ENCODE peak calls at places on chromosomes 5 and 9, in ten cellular contexts. T is A549; R is fibroblast of lung; Y is CD8-positive, alpha-beta T cell; A is lower lobe of right lung; X is neuronal stem cell; Q is spleen; Z is psoas muscle; P is heart left ventricle; G is mucosa of descending colon. H is an unnamed sample. For H3K4me1, the result is how much of the 10 kb centered on the place peaks cover.

GRCh38 chr5:107469485-107469884 is 201.3 kb downstream of the EFNA5 start:
- DNase-seq in T (peak), R (peak), Y (no peak), A (no peak), X (no peak), Q (no peak), Z (no peak), P (no peak), G (no peak), H (no peak)

GRCh38 chr9:124834586-124834985 is 18.7 kb upstream of the WDR38 start:
- DNase-seq in T (no peak), R (peak), Y (no peak), A (no peak), X (no peak), Q (no peak), Z (no peak), P (peak), G (no peak), H (no peak)

GRCh38 chr9:132560604-132561304 is 21.7 kb upstream of the BARHL1 start:
- DNase-seq in T (no peak), R (no peak), Y (no peak), A (no peak), X (no peak), Q (peak), Z (no peak), P (no peak), G (no peak), H (no peak)

GRCh38 chr9:126327016-126327749 is 554 bp downstream of the MVB12B start:
- DNase-seq in T (peak), R (no peak), Y (peak), A (no peak), X (no peak), Q (peak), Z (peak), P (no peak), G (no peak), H (peak)

GRCh38 chr5:59583151-59583809 is 310.2 kb downstream of the PDE4D start:
- DNase-seq in T (no peak), R (peak), Y (no peak), A (no peak), X (no peak), Q (no peak), Z (no peak), P (no peak), G (no peak), H (no peak)

GRCh38 chr5:161547573-161548471 is 1.3 kb upstream of the GABRB2 start:
- DNase-seq in T (no peak), R (no peak), Y (peak), A (no peak), X (peak), Q (peak), Z (peak), P (peak), G (peak), H (no peak)

GRCh38 chr5:1701194-1701593 is 98.4 kb downstream of the MRPL36 start:
- DNase-seq in T (no peak), R (no peak), Y (no peak), A (no peak), X (no peak), Q (no peak), Z (no peak), P (no peak), G (no peak), H (no peak)

GRCh38 chr9:27548055-27548741 is 18.6 kb upstream of the MOB3B start:
- DNase-seq in T (no peak), R (peak), Y (no peak), A (no peak), X (no peak), Q (no peak), Z (no peak), P (no peak), G (no peak), H (peak)

GRCh38 chr5:150001660-150002493 is 1.3 kb downstream of the HMGXB3 start:
- DNase-seq in T (peak), R (peak), Y (peak), A (no peak), X (peak), Q (no peak), Z (no peak), P (no peak), G (no peak), H (peak)

GRCh38 chr5:31640024-31640423 is 1.1 kb downstream of the PDZD2 start:
- DNase-seq in T (no peak), R (no peak), Y (no peak), A (no peak), X (no peak), Q (no peak), Z (no peak), P (no peak), G (no peak), H (no peak)

GRCh38 chr5:177547736-177548135 is 6.6 kb downstream of the FAM193B start:
- DNase-seq in T (no peak), R (peak), Y (no peak), A (no peak), X (no peak), Q (peak), Z (no peak), P (no peak), G (no peak), H (no peak)

GRCh38 chr5:177550120-177550519 is 4.2 kb downstream of the FAM193B start:
- DNase-seq in T (no peak), R (no peak), Y (no peak), A (no peak), X (no peak), Q (no peak), Z (no peak), P (no peak), G (no peak), H (no peak)

GRCh38 chr5:177542816-177543472 is 11.4 kb downstream of the FAM193B start:
- DNase-seq in T (no peak), R (no peak), Y (no peak), A (no peak), X (peak), Q (no peak), Z (no peak), P (no peak), G (no peak), H (no peak)

GRCh38 chr5:177546262-177546741 is 8.1 kb downstream of the FAM193B start:
- DNase-seq in T (peak), R (peak), Y (no peak), A (no peak), X (no peak), Q (no peak), Z (peak), P (no peak), G (no peak), H (peak)

GRCh38 chr5:177545487-177546261 is 8.7 kb downstream of the FAM193B start:
- DNase-seq in T (no peak), R (peak), Y (no peak), A (peak), X (no peak), Q (no peak), Z (peak), P (no peak), G (no peak), H (peak)
- H3K4me1 ChIP-seq in T (under half), R (under half), Y (under half), A (under half), X (under half), Q (under half), Z (half or more), P (under half), G (under half), H (half or more)

GRCh38 chr5:151682751-151683331 is 3.9 kb downstream of the SPARC start:
- DNase-seq in T (no peak), R (peak), Y (no peak), A (no peak), X (no peak), Q (no peak), Z (peak), P (no peak), G (no peak), H (no peak)

GRCh38 chr5:151683936-151684586 is 2.7 kb downstream of the SPARC start:
- DNase-seq in T (no peak), R (peak), Y (no peak), A (no peak), X (no peak), Q (no peak), Z (no peak), P (no peak), G (no peak), H (no peak)

GRCh38 chr5:151683444-151683843 is 3.3 kb downstream of the SPARC start:
- DNase-seq in T (no peak), R (peak), Y (no peak), A (no peak), X (no peak), Q (no peak), Z (no peak), P (no peak), G (no peak), H (no peak)

GRCh38 chr5:151685749-151686672 is 704 bp downstream of the SPARC start:
- DNase-seq in T (no peak), R (peak), Y (no peak), A (no peak), X (no peak), Q (no peak), Z (peak), P (no peak), G (no peak), H (peak)

GRCh38 chr5:151684690-151685361 is 1.9 kb downstream of the SPARC start:
- DNase-seq in T (no peak), R (peak), Y (no peak), A (no peak), X (peak), Q (no peak), Z (no peak), P (no peak), G (no peak), H (peak)
- H3K4me1 ChIP-seq in T (under half), R (under half), Y (under half), A (half or more), X (under half), Q (under half), Z (under half), P (under half), G (under half), H (half or more)

GRCh38 chr9:93286252-93287188 is 102.6 kb downstream of the WNK2 start:
- DNase-seq in T (no peak), R (no peak), Y (no peak), A (no peak), X (no peak), Q (no peak), Z (no peak), P (no peak), G (no peak), H (no peak)

GRCh38 chr9:93288891-93289883 is 105.2 kb downstream of the WNK2 start:
- DNase-seq in T (peak), R (peak), Y (no peak), A (peak), X (no peak), Q (peak), Z (peak), P (peak), G (no peak), H (no peak)

GRCh38 chr9:93287593-93287992 is 103.7 kb downstream of the WNK2 start:
- DNase-seq in T (no peak), R (no peak), Y (no peak), A (no peak), X (no peak), Q (no peak), Z (no peak), P (no peak), G (no peak), H (no peak)

GRCh38 chr9:93287189-93287552 is 103.2 kb downstream of the WNK2 start:
- DNase-seq in T (no peak), R (no peak), Y (no peak), A (no peak), X (no peak), Q (peak), Z (no peak), P (no peak), G (no peak), H (no peak)

GRCh38 chr9:93288341-93288740 is 104.4 kb downstream of the WNK2 start:
- DNase-seq in T (no peak), R (no peak), Y (no peak), A (no peak), X (no peak), Q (peak), Z (peak), P (peak), G (no peak), H (no peak)
- H3K4me1 ChIP-seq in T (under half), R (under half), Y (under half), A (under half), X (under half), Q (under half), Z (under half), P (under half), G (under half), H (under half)

GRCh38 chr9:12784461-12785250 is 9.8 kb downstream of the LURAP1L start:
- DNase-seq in T (peak), R (peak), Y (no peak), A (peak), X (no peak), Q (no peak), Z (no peak), P (no peak), G (no peak), H (peak)
- H3K4me1 ChIP-seq in T (half or more), R (under half), Y (under half), A (under half), X (under half), Q (under half), Z (under half), P (under half), G (under half), H (under half)

DNA sequence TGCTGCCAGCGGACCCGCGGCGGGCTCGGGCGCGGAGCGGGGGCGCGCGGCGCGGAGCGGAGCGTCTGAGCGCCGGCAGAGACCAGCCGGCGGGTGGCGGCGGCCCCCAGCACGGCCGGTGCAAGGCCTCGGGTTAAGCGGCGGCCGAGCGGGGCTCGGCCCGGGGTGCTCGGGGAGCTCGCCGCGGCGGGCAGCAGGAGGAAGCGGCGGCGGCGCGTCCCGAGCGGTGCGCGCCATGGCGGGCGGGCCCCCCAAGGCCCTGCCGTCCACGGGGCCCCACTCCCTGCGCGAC is 153 bp downstream of the SNX30 start:
- DNase-seq in T (no peak), R (no peak), Y (no peak), A (no peak), X (no peak), Q (peak), Z (peak), P (no peak), G (no peak), H (no peak)
- H3K4me1 ChIP-seq in T (under half), R (under half), Y (half or more), A (under half), X (under half), Q (under half), Z (under half), P (under half), G (under half), H (under half)

GRCh38 chr5:115457574-115457973 is 87.0 kb downstream of the FEM1C start:
- DNase-seq in T (no peak), R (no peak), Y (no peak), A (no peak), X (no peak), Q (no peak), Z (no peak), P (no peak), G (no peak), H (no peak)

GRCh38 chr5:115459844-115460243 is 84.7 kb downstream of the FEM1C start:
- DNase-seq in T (no peak), R (peak), Y (no peak), A (no peak), X (no peak), Q (no peak), Z (no peak), P (no peak), G (no peak), H (no peak)

GRCh38 chr5:115456056-115456455 is 88.5 kb downstream of the FEM1C start:
- DNase-seq in T (no peak), R (peak), Y (no peak), A (no peak), X (no peak), Q (no peak), Z (no peak), P (no peak), G (no peak), H (no peak)

GRCh38 chr5:115456539-115456938 is 88.0 kb downstream of the FEM1C start:
- DNase-seq in T (no peak), R (no peak), Y (no peak), A (no peak), X (no peak), Q (no peak), Z (no peak), P (no peak), G (no peak), H (no peak)

GRCh38 chr5:115457985-115458384 is 86.6 kb downstream of the FEM1C start:
- DNase-seq in T (no peak), R (no peak), Y (no peak), A (no peak), X (no peak), Q (no peak), Z (no peak), P (no peak), G (peak), H (peak)
- H3K4me1 ChIP-seq in T (half or more), R (under half), Y (under half), A (under half), X (under half), Q (under half), Z (half or more), P (under half), G (under half), H (half or more)